ENCODE peak calls at places on chromosomes 7 and 10, in nine cellular contexts. P, H, R, I, V, M, F, S and U are unnamed samples.

GRCh38 chr10:129831150-129831549 is 132.9 kb downstream of the EBF3 start:
- DNase-seq in R (no peak), H (no peak), M (no peak), I (no peak), V (no peak), P (no peak), S (no peak), F (no peak), U (peak; percentile 39)

GRCh38 chr7:55574062-55574717 is 1.9 kb upstream of the VOPP1 start:
- DNase-seq in M (no peak), V (no peak), S (no peak), F (no peak), P (no peak), R (no peak), I (no peak), H (no peak), U (no peak)

GRCh38 chr7:75756340-75757297 is 15.4 kb downstream of the CCL26 start:
- DNase-seq in V (peak; percentile 42), M (no peak), P (peak; percentile 60), H (no peak), F (peak; percentile 60), R (no peak), I (no peak), S (no peak), U (no peak)

GRCh38 chr10:4074559-4075407 is 289.8 kb upstream of the KLF6 start:
- DNase-seq in F (no peak), H (no peak), R (no peak), M (no peak), V (no peak), S (no peak), I (no peak), P (no peak), U (no peak)

GRCh38 chr7:55235115-55235514 is 130.0 kb upstream of the LANCL2 start:
- DNase-seq in F (no peak), H (no peak), R (no peak), S (no peak), I (no peak), M (no peak), V (no peak), P (no peak), U (no peak)

GRCh38 chr7:92833024-92833765 is 3.2 kb downstream of the CDK6 start:
- DNase-seq in S (peak; percentile 79), F (peak; percentile 37), H (peak; percentile 93), I (peak; percentile 91), P (peak; percentile 90), M (peak; percentile 95), V (peak; percentile 92), R (peak; percentile 81), U (peak; percentile 90)

GRCh38 chr7:102875700-102876192 is 37.1 kb upstream of the LRRC17 start:
- DNase-seq in H (no peak), I (no peak), M (no peak), F (peak; percentile 56), P (peak; percentile 97), V (peak; percentile 27), S (no peak), R (no peak), U (no peak)

GRCh38 chr7:155547161-155547791 is 917 bp upstream of the CNPY1 start:
- DNase-seq in V (no peak), M (no peak), R (no peak), F (no peak), S (no peak), H (no peak), I (no peak), P (no peak), U (no peak)

GRCh38 chr7:116169060-116169459 is 41.3 kb upstream of the TES start:
- DNase-seq in V (no peak), R (no peak), M (no peak), P (peak; percentile 52), F (no peak), S (no peak), H (no peak), I (no peak), U (no peak)

GRCh38 chr10:77577666-77578229 is 59.9 kb downstream of the KCNMA1 start:
- DNase-seq in M (no peak), R (no peak), P (no peak), V (no peak), F (no peak), I (peak; percentile 27), S (no peak), H (no peak), U (no peak)

GRCh38 chr10:76119515-76119914 is 688.1 kb downstream of the LRMDA start:
- DNase-seq in I (no peak), F (no peak), S (no peak), M (no peak), H (no peak), V (no peak), R (no peak), P (no peak), U (no peak)

GRCh38 chr7:3201306-3201705 is 99.7 kb upstream of the SDK1 start:
- DNase-seq in H (no peak), S (no peak), I (no peak), R (no peak), P (no peak), M (no peak), V (no peak), F (no peak), U (no peak)

GRCh38 chr7:77393261-77393660 is 22.9 kb downstream of the GSAP start:
- DNase-seq in V (no peak), P (peak; percentile 38), F (no peak), I (no peak), S (no peak), M (no peak), H (no peak), R (no peak), U (no peak)

GRCh38 chr7:69199048-69199447 is 399.2 kb upstream of the AUTS2 start:
- DNase-seq in I (no peak), S (no peak), P (no peak), V (no peak), H (no peak), F (no peak), M (no peak), R (no peak), U (no peak)

GRCh38 chr7:69199661-69200060 is 398.6 kb upstream of the AUTS2 start:
- DNase-seq in I (no peak), R (no peak), M (no peak), V (no peak), F (no peak), P (no peak), H (no peak), S (no peak), U (no peak)

GRCh38 chr7:69205576-69205975 is 392.7 kb upstream of the AUTS2 start:
- DNase-seq in P (no peak), I (no peak), R (no peak), V (no peak), H (no peak), F (no peak), S (no peak), M (no peak), U (no peak)

GRCh38 chr7:69208848-69209247 is 389.4 kb upstream of the AUTS2 start:
- DNase-seq in S (no peak), F (no peak), V (no peak), M (no peak), H (no peak), P (no peak), R (no peak), I (no peak), U (no peak)

DNA sequence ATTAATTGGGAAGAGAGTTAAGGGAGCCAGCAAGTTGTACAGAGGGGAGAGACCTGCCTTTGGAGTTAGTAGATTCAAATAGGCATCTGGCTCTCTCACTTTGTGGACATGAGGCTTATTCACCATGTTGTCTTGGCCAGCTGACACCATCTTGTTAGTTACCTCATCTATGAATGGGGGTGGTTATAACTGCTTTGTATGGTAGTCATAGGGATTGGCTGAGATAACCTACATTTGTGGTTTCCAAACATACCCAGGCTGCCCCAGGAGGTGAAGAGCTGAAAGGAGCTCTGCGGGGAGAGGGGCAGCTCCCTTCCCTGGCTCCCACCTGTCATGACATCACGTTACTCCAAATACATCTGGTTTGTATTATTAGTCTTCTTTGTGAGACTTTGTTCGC is 393.3 kb upstream of the AUTS2 start:
- DNase-seq in S (no peak), P (no peak), I (no peak), V (no peak), H (no peak), M (no peak), F (no peak), R (no peak), U (no peak)
- TF ChIP-seq EP300 in S (no peak), P (no peak), I (no peak), V (no peak), H (no peak), M (no peak), F (no peak), R (no peak), U (no peak)

GRCh38 chr10:79249156-79250121 is 97.8 kb upstream of the PPIF start:
- DNase-seq in M (no peak), S (no peak), P (no peak), F (no peak), I (no peak), V (no peak), H (no peak), R (no peak), U (no peak)
- H3K27ac ChIP-seq in M (no peak overlapping the region), S (no peak overlapping the region), P (no peak overlapping the region), F (no peak overlapping the region), I (peak overlapping the region; percentile 37), V (peak overlapping the region; percentile 87), H (peak overlapping the region; percentile 91), R (peak overlapping the region; percentile 91), U (peak overlapping the region; percentile 83)

DNA sequence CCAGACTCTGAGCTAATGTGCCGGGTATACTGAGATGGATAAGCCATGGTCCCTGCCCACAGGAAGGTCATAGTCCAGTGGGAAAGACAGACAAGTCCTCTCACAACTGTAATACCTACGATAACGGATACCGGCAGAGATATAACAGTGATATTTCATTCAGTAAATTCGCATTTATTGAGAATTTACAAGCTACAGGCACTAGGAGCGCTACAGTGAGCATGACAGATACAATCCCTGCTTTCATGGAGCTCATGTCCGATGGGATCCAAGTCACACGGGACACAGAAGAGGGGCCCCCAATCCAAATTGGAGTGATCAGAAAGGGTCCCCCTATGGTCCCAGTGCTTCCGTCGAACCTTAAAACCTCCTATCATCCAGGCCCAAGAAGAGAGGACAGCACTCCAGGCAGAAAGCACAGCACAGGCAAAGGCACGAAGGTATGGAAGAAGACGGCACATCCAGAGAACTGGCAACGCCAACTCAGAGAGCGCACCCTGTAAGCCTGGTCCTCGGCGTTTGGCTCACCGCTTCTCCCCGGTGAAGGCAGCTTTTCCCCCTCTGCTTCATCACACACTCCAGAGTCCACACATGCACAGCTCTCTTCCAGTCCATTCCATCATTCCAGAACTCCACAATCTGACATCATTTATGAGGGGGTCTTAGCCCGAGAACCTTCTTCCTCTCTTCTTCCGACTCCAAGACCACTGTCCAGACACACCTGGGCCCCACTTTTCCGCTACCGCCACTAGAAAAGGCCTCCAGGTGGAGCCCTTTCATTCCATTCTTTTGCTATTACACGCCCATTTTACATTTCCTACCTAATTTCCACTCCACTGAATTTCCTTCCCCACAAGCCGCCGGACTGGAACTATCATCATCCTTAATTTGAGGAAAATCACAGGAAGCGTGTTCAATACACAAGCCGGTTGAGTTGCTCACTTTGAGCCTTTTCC is 47.8 kb upstream of the NKX2-3 start:
- DNase-seq in M (peak; percentile 68), V (no peak), R (no peak), F (peak; percentile 14), S (no peak), I (no peak), P (peak; percentile 17), H (no peak), U (no peak)
- TF ChIP-seq EP300 in M (no peak), V (no peak), R (no peak), F (no peak), S (no peak), I (no peak), P (no peak), H (no peak), U (no peak)

DNA sequence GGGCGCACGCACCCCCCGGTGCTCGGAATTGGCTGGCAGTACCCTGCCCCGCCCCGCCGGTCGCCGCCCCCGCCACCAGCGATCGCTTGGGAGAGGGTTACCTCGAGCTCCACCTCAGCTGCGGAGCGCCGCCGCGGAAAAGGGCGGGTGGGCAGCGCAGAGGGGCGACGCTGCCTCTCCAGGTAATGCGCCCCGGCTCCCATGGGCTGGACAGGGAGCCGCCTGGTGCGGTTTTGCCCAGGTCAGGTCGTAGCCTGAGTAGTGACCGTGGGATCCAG is 1.3 kb downstream of the PFKFB3 start:
- DNase-seq in H (peak; percentile 60), S (peak; percentile 46), P (no peak), F (no peak), V (peak; percentile 62), M (peak; percentile 71), R (no peak), I (no peak), U (no peak)
- H3K27ac ChIP-seq in H (peak overlapping the region; percentile 100), S (peak overlapping the region; percentile 89), P (peak overlapping the region; percentile 85), F (no peak overlapping the region), V (peak overlapping the region; percentile 97), M (no peak overlapping the region), R (peak overlapping the region; percentile 95), I (peak overlapping the region; percentile 99), U (peak overlapping the region; percentile 95)